ENCODE peak calls at places on chromosomes 6 and 20, in nine cellular contexts. One of them, this sample, is unnamed.

GRCh38 chr20:60209048-60209447 is 250.8 kb downstream of the CDH26 start:
- DNase-seq in renal cortical epithelial cell: no peak
- DNase-seq in HCEC 1CT: no peak
- DNase-seq in neural crest cell: no peak
- DNase-seq in posterior cingulate gyrus: no peak
- DNase-seq in colonic mucosa: no peak
- DNase-seq in ELR: no peak
- DNase-seq in left lobe of liver: no peak
- DNase-seq in WTC11: no peak
- DNase-seq in this sample: no peak

GRCh38 chr20:56890011-56890410 is 260.9 kb downstream of the TFAP2C start:
- DNase-seq in left lobe of liver: no peak
- DNase-seq in HCEC 1CT: no peak
- DNase-seq in colonic mucosa: no peak
- DNase-seq in posterior cingulate gyrus: no peak
- DNase-seq in neural crest cell: no peak
- DNase-seq in WTC11: no peak
- DNase-seq in renal cortical epithelial cell: no peak
- DNase-seq in ELR: no peak
- DNase-seq in this sample: no peak

GRCh38 chr20:58361549-58361948 is 27.5 kb upstream of the VAPB start:
- DNase-seq in neural crest cell: no peak
- DNase-seq in colonic mucosa: no peak
- DNase-seq in posterior cingulate gyrus: no peak
- DNase-seq in WTC11: no peak
- DNase-seq in left lobe of liver: no peak
- DNase-seq in renal cortical epithelial cell: peak
- DNase-seq in ELR: peak
- DNase-seq in HCEC 1CT: peak
- DNase-seq in this sample: no peak

GRCh38 chr20:45905505-45906079 is 6.4 kb downstream of the PLTP start:
- DNase-seq in renal cortical epithelial cell: peak
- DNase-seq in HCEC 1CT: peak
- DNase-seq in neural crest cell: no peak
- DNase-seq in posterior cingulate gyrus: no peak
- DNase-seq in WTC11: no peak
- DNase-seq in ELR: peak
- DNase-seq in left lobe of liver: no peak
- DNase-seq in colonic mucosa: no peak
- DNase-seq in this sample: no peak

GRCh38 chr20:37356387-37356786 is 10.4 kb downstream of the SRC start:
- DNase-seq in neural crest cell: no peak
- DNase-seq in renal cortical epithelial cell: no peak
- DNase-seq in ELR: peak
- DNase-seq in colonic mucosa: no peak
- DNase-seq in left lobe of liver: no peak
- DNase-seq in posterior cingulate gyrus: peak
- DNase-seq in WTC11: no peak
- DNase-seq in HCEC 1CT: no peak
- DNase-seq in this sample: no peak

GRCh38 chr6:170222498-170223471 is 68.1 kb downstream of the DLL1 start:
- DNase-seq in colonic mucosa: no peak
- DNase-seq in ELR: no peak
- DNase-seq in neural crest cell: no peak
- DNase-seq in posterior cingulate gyrus: no peak
- DNase-seq in HCEC 1CT: no peak
- DNase-seq in left lobe of liver: peak
- DNase-seq in renal cortical epithelial cell: peak
- DNase-seq in WTC11: no peak
- DNase-seq in this sample: no peak

GRCh38 chr20:62409935-62410741 is 3.1 kb upstream of the CABLES2 start:
- DNase-seq in left lobe of liver: no peak
- DNase-seq in HCEC 1CT: no peak
- DNase-seq in WTC11: peak
- DNase-seq in neural crest cell: peak
- DNase-seq in colonic mucosa: peak
- DNase-seq in ELR: peak
- DNase-seq in posterior cingulate gyrus: no peak
- DNase-seq in renal cortical epithelial cell: peak
- DNase-seq in this sample: peak

GRCh38 chr6:31935829-31936228 is 8.3 kb downstream of the C2 start:
- DNase-seq in WTC11: no peak
- DNase-seq in colonic mucosa: no peak
- DNase-seq in renal cortical epithelial cell: no peak
- DNase-seq in left lobe of liver: no peak
- DNase-seq in ELR: no peak
- DNase-seq in posterior cingulate gyrus: no peak
- DNase-seq in HCEC 1CT: no peak
- DNase-seq in neural crest cell: no peak
- DNase-seq in this sample: no peak

GRCh38 chr6:163418273-163419029 is 3.9 kb downstream of the QKI start:
- DNase-seq in ELR: no peak
- DNase-seq in posterior cingulate gyrus: no peak
- DNase-seq in neural crest cell: no peak
- DNase-seq in HCEC 1CT: no peak
- DNase-seq in left lobe of liver: no peak
- DNase-seq in WTC11: no peak
- DNase-seq in colonic mucosa: no peak
- DNase-seq in renal cortical epithelial cell: no peak
- DNase-seq in this sample: no peak

GRCh38 chr20:34437330-34437986 is 74.4 kb downstream of the ITCH start:
- DNase-seq in renal cortical epithelial cell: no peak
- DNase-seq in HCEC 1CT: no peak
- DNase-seq in neural crest cell: no peak
- DNase-seq in posterior cingulate gyrus: no peak
- DNase-seq in WTC11: no peak
- DNase-seq in left lobe of liver: no peak
- DNase-seq in colonic mucosa: no peak
- DNase-seq in ELR: no peak
- DNase-seq in this sample: no peak

GRCh38 chr6:135162678-135163439 is 18.2 kb upstream of the MYB start:
- DNase-seq in colonic mucosa: peak
- DNase-seq in posterior cingulate gyrus: no peak
- DNase-seq in WTC11: peak
- DNase-seq in HCEC 1CT: peak
- DNase-seq in renal cortical epithelial cell: no peak
- DNase-seq in ELR: peak
- DNase-seq in left lobe of liver: no peak
- DNase-seq in neural crest cell: peak
- DNase-seq in this sample: peak

GRCh38 chr6:6834356-6835342 is 246.1 kb downstream of the LY86 start:
- DNase-seq in colonic mucosa: no peak
- DNase-seq in posterior cingulate gyrus: no peak
- DNase-seq in left lobe of liver: no peak
- DNase-seq in renal cortical epithelial cell: peak
- DNase-seq in neural crest cell: no peak
- DNase-seq in HCEC 1CT: no peak
- DNase-seq in WTC11: no peak
- DNase-seq in ELR: no peak
- DNase-seq in this sample: peak

GRCh38 chr20:30511322-30512030 is 746.0 kb upstream of the DEFB115 start:
- DNase-seq in renal cortical epithelial cell: no peak
- DNase-seq in left lobe of liver: no peak
- DNase-seq in ELR: no peak
- DNase-seq in HCEC 1CT: no peak
- DNase-seq in WTC11: no peak
- DNase-seq in colonic mucosa: no peak
- DNase-seq in neural crest cell: no peak
- DNase-seq in posterior cingulate gyrus: no peak
- DNase-seq in this sample: no peak

GRCh38 chr6:136148051-136148450 is 102.1 kb downstream of the MTFR2 start:
- DNase-seq in neural crest cell: no peak
- DNase-seq in ELR: no peak
- DNase-seq in posterior cingulate gyrus: no peak
- DNase-seq in renal cortical epithelial cell: no peak
- DNase-seq in left lobe of liver: no peak
- DNase-seq in HCEC 1CT: no peak
- DNase-seq in WTC11: no peak
- DNase-seq in colonic mucosa: no peak
- DNase-seq in this sample: no peak

GRCh38 chr20:10171864-10172751 is 46.5 kb upstream of the SNAP25 start:
- DNase-seq in posterior cingulate gyrus: peak
- DNase-seq in colonic mucosa: peak
- DNase-seq in renal cortical epithelial cell: peak
- DNase-seq in neural crest cell: peak
- DNase-seq in WTC11: peak
- DNase-seq in left lobe of liver: peak
- DNase-seq in HCEC 1CT: no peak
- DNase-seq in ELR: peak
- DNase-seq in this sample: peak

GRCh38 chr20:38907918-38908677 is 18.1 kb upstream of the FAM83D start:
- DNase-seq in colonic mucosa: no peak
- DNase-seq in neural crest cell: no peak
- DNase-seq in left lobe of liver: no peak
- DNase-seq in ELR: no peak
- DNase-seq in HCEC 1CT: no peak
- DNase-seq in posterior cingulate gyrus: no peak
- DNase-seq in WTC11: no peak
- DNase-seq in renal cortical epithelial cell: no peak
- DNase-seq in this sample: no peak

GRCh38 chr6:107811591-107812218 is 12.4 kb downstream of the SCML4 start:
- DNase-seq in WTC11: no peak
- DNase-seq in colonic mucosa: no peak
- DNase-seq in neural crest cell: no peak
- DNase-seq in renal cortical epithelial cell: peak
- DNase-seq in posterior cingulate gyrus: no peak
- DNase-seq in left lobe of liver: no peak
- DNase-seq in HCEC 1CT: no peak
- DNase-seq in ELR: peak
- DNase-seq in this sample: no peak

GRCh38 chr6:3017304-3017703 is 17.6 kb downstream of the NQO2 start:
- DNase-seq in HCEC 1CT: no peak
- DNase-seq in left lobe of liver: peak
- DNase-seq in neural crest cell: no peak
- DNase-seq in colonic mucosa: no peak
- DNase-seq in posterior cingulate gyrus: no peak
- DNase-seq in WTC11: no peak
- DNase-seq in renal cortical epithelial cell: no peak
- DNase-seq in ELR: no peak
- DNase-seq in this sample: no peak

GRCh38 chr6:85403331-85404015 is 46.4 kb upstream of the NT5E start:
- DNase-seq in ELR: peak
- DNase-seq in neural crest cell: no peak
- DNase-seq in renal cortical epithelial cell: peak
- DNase-seq in HCEC 1CT: peak
- DNase-seq in left lobe of liver: no peak
- DNase-seq in posterior cingulate gyrus: no peak
- DNase-seq in WTC11: no peak
- DNase-seq in colonic mucosa: no peak
- DNase-seq in this sample: no peak

GRCh38 chr6:142416179-142416578 is 114.4 kb downstream of the ADGRG6 start:
- DNase-seq in renal cortical epithelial cell: peak
- DNase-seq in ELR: peak
- DNase-seq in HCEC 1CT: peak
- DNase-seq in posterior cingulate gyrus: no peak
- DNase-seq in left lobe of liver: no peak
- DNase-seq in colonic mucosa: no peak
- DNase-seq in WTC11: no peak
- DNase-seq in neural crest cell: no peak
- DNase-seq in this sample: no peak

GRCh38 chr6:89562114-89562815 is 76.3 kb downstream of the LYRM2 start:
- DNase-seq in colonic mucosa: no peak
- DNase-seq in neural crest cell: no peak
- DNase-seq in posterior cingulate gyrus: peak
- DNase-seq in HCEC 1CT: no peak
- DNase-seq in left lobe of liver: no peak
- DNase-seq in ELR: no peak
- DNase-seq in renal cortical epithelial cell: no peak
- DNase-seq in WTC11: no peak
- DNase-seq in this sample: peak

GRCh38 chr6:140011537-140011936 is 637.1 kb upstream of the CITED2 start:
- DNase-seq in HCEC 1CT: no peak
- DNase-seq in left lobe of liver: no peak
- DNase-seq in WTC11: no peak
- DNase-seq in posterior cingulate gyrus: no peak
- DNase-seq in colonic mucosa: no peak
- DNase-seq in neural crest cell: no peak
- DNase-seq in ELR: no peak
- DNase-seq in renal cortical epithelial cell: peak
- DNase-seq in this sample: no peak

GRCh38 chr6:113392551-113393055 is 464.5 kb upstream of the MARCKS start:
- DNase-seq in colonic mucosa: no peak
- DNase-seq in ELR: no peak
- DNase-seq in left lobe of liver: no peak
- DNase-seq in HCEC 1CT: no peak
- DNase-seq in WTC11: no peak
- DNase-seq in renal cortical epithelial cell: no peak
- DNase-seq in posterior cingulate gyrus: no peak
- DNase-seq in neural crest cell: no peak
- DNase-seq in this sample: no peak

GRCh38 chr6:82506526-82506925 is 142.9 kb downstream of the TPBG start:
- DNase-seq in WTC11: no peak
- DNase-seq in posterior cingulate gyrus: no peak
- DNase-seq in renal cortical epithelial cell: peak
- DNase-seq in HCEC 1CT: no peak
- DNase-seq in left lobe of liver: no peak
- DNase-seq in ELR: peak
- DNase-seq in colonic mucosa: no peak
- DNase-seq in neural crest cell: no peak
- DNase-seq in this sample: no peak

GRCh38 chr20:45189861-45190260 is 15.2 kb downstream of the PI3 start:
- DNase-seq in ELR: no peak
- DNase-seq in renal cortical epithelial cell: no peak
- DNase-seq in left lobe of liver: no peak
- DNase-seq in HCEC 1CT: no peak
- DNase-seq in WTC11: no peak
- DNase-seq in neural crest cell: no peak
- DNase-seq in posterior cingulate gyrus: no peak
- DNase-seq in colonic mucosa: no peak
- DNase-seq in this sample: no peak

GRCh38 chr6:128803911-128804310 is 79.0 kb upstream of the LAMA2 start:
- DNase-seq in colonic mucosa: no peak
- DNase-seq in posterior cingulate gyrus: no peak
- DNase-seq in ELR: peak
- DNase-seq in neural crest cell: no peak
- DNase-seq in renal cortical epithelial cell: no peak
- DNase-seq in HCEC 1CT: peak
- DNase-seq in left lobe of liver: no peak
- DNase-seq in WTC11: no peak
- DNase-seq in this sample: no peak

GRCh38 chr6:31877651-31878161 is 1.1 kb downstream of the SLC44A4 start:
- DNase-seq in ELR: no peak
- DNase-seq in renal cortical epithelial cell: peak
- DNase-seq in neural crest cell: no peak
- DNase-seq in colonic mucosa: peak
- DNase-seq in left lobe of liver: no peak
- DNase-seq in posterior cingulate gyrus: no peak
- DNase-seq in WTC11: no peak
- DNase-seq in HCEC 1CT: no peak
- DNase-seq in this sample: no peak

GRCh38 chr20:49701313-49701731 is 12.4 kb downstream of the B4GALT5 start:
- DNase-seq in HCEC 1CT: peak
- DNase-seq in colonic mucosa: no peak
- DNase-seq in ELR: peak
- DNase-seq in posterior cingulate gyrus: no peak
- DNase-seq in WTC11: no peak
- DNase-seq in left lobe of liver: no peak
- DNase-seq in renal cortical epithelial cell: peak
- DNase-seq in neural crest cell: no peak
- DNase-seq in this sample: peak

GRCh38 chr6:52399511-52400315 is 20.4 kb upstream of the EFHC1 start:
- DNase-seq in HCEC 1CT: peak
- DNase-seq in WTC11: peak
- DNase-seq in neural crest cell: peak
- DNase-seq in left lobe of liver: no peak
- DNase-seq in posterior cingulate gyrus: no peak
- DNase-seq in colonic mucosa: peak
- DNase-seq in ELR: peak
- DNase-seq in renal cortical epithelial cell: peak
- DNase-seq in this sample: peak

GRCh38 chr6:112503210-112503609 is 156.1 kb downstream of the RFPL4B start:
- DNase-seq in ELR: no peak
- DNase-seq in HCEC 1CT: no peak
- DNase-seq in WTC11: no peak
- DNase-seq in neural crest cell: peak
- DNase-seq in left lobe of liver: no peak
- DNase-seq in renal cortical epithelial cell: no peak
- DNase-seq in posterior cingulate gyrus: peak
- DNase-seq in colonic mucosa: no peak
- DNase-seq in this sample: peak

GRCh38 chr6:123841067-123841896 is 37.6 kb downstream of the NKAIN2 start:
- DNase-seq in WTC11: no peak
- DNase-seq in colonic mucosa: no peak
- DNase-seq in neural crest cell: no peak
- DNase-seq in left lobe of liver: no peak
- DNase-seq in posterior cingulate gyrus: no peak
- DNase-seq in renal cortical epithelial cell: no peak
- DNase-seq in ELR: no peak
- DNase-seq in HCEC 1CT: no peak
- DNase-seq in this sample: no peak

This sample was measured in NCI-H524.